ENCODE peak calls at places on chromosome 5, in five cellular contexts. R is AG10803, B is breast epithelium, P is psoas muscle, K is colonic mucosa. Z is an unnamed sample.

GRCh38 chr5:136474466-136474865 is 109.1 kb upstream of the TRPC7 start:
- DNase-seq in K (no peak), R (no peak), B (no peak), P (no peak), Z (no peak)

GRCh38 chr5:103829585-103829984 is 267.0 kb upstream of the NUDT12 start:
- DNase-seq in B (no peak), P (no peak), K (no peak), R (no peak), Z (no peak)

GRCh38 chr5:14871084-14871572 is 450 bp downstream of the ANKH start:
- DNase-seq in P (peak; percentile 66), B (no peak), K (peak; percentile 54), R (no peak), Z (no peak)

GRCh38 chr5:127070243-127070642 is 3.1 kb downstream of the C5orf63 start:
- DNase-seq in P (no peak), R (no peak), B (no peak), K (no peak), Z (no peak)

GRCh38 chr5:82349651-82350050 is 71.5 kb upstream of the RPS23 start:
- DNase-seq in R (peak; percentile 55), B (no peak), P (peak; percentile 66), K (peak; percentile 34), Z (peak; percentile 56)

GRCh38 chr5:1137567-1138444 is 25.9 kb upstream of the SLC12A7 start:
- DNase-seq in R (no peak), K (peak; percentile 75), B (peak; percentile 62), P (peak; percentile 69), Z (no peak)

GRCh38 chr5:95162231-95162992 is 122.5 kb downstream of the MCTP1 start:
- DNase-seq in R (no peak), P (no peak), K (no peak), B (no peak), Z (no peak)

GRCh38 chr5:177520906-177521513 is 4.2 kb upstream of the DDX41 start:
- DNase-seq in P (peak; percentile 31), R (no peak), B (no peak), K (no peak), Z (no peak)

GRCh38 chr5:133387621-133388020 is 224.7 kb downstream of the FSTL4 start:
- DNase-seq in P (no peak), K (no peak), R (no peak), B (no peak), Z (no peak)

GRCh38 chr5:144598451-144599068 is 427.9 kb downstream of the KCTD16 start:
- DNase-seq in R (no peak), K (no peak), B (no peak), P (no peak), Z (no peak)

GRCh38 chr5:18114161-18114802 is 480.0 kb downstream of the TAF11L14 start:
- DNase-seq in R (no peak), K (no peak), P (no peak), B (no peak), Z (no peak)
- TF ChIP-seq CTCF in R (no peak), K (no peak), P (no peak), B (no peak), Z (no peak)

GRCh38 chr5:55073211-55073610 is 29.2 kb upstream of the GZMA start:
- DNase-seq in R (no peak), K (no peak), B (no peak), P (no peak), Z (no peak)
- H3K4me3 ChIP-seq in R (no peak overlapping the region), K (no peak overlapping the region), B (no peak overlapping the region), P (no peak overlapping the region), Z (no peak overlapping the region)

GRCh38 chr5:152271420-152271819 is 133.7 kb downstream of the NMUR2 start:
- DNase-seq in R (no peak), K (no peak), B (no peak), P (no peak), Z (no peak)
- TF ChIP-seq CTCF in R (no peak), K (no peak), B (no peak), P (peak; percentile 26), Z (no peak)

GRCh38 chr5:112356178-112356956 is 62.7 kb downstream of the EPB41L4A start:
- DNase-seq in R (no peak), P (no peak), B (no peak), K (no peak), Z (no peak)
- H3K4me3 ChIP-seq in R (no peak overlapping the region), P (no peak overlapping the region), B (no peak overlapping the region), K (no peak overlapping the region), Z (no peak overlapping the region)

DNA sequence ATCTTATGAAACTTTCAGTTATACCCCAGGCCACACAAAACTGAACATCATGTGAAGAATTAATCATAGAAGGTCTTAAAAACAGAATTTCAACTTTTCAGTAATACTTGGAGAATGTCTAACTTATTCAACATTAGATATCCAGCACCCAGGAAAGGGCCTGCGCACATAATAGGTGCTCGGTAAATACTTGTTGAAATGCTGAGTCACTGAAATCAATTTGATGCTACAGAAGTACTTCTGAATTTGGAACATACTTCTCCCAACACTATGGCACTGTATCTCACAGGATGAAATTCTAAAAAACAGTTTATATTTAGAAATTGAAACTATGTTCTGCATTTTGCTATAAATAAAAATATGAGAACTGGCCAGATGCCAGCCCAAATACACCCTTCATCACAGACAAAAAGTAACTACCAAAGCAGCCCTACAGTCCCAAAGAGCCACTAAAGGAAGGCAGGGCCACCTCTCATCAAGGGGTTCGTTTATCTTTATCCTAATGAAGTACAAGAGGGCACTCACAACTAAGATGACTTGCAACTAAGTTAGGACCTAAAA is 26.5 kb downstream of the MRPS27 start:
- DNase-seq in P (no peak), K (no peak), R (no peak), B (no peak), Z (no peak)
- TF ChIP-seq CTCF in P (no peak), K (no peak), R (no peak), B (no peak), Z (no peak)

Z was measured in fibroblast of the aortic adventitia.